ENCODE peak calls at places on chromosomes 11 and 22, in six cellular contexts. T is neural crest cell, P is suprapubic skin, A is kidney, Q is RWPE1, C is fibroblast of pulmonary artery. I is an unnamed sample.

GRCh38 chr11:130097285-130097684 is 27.6 kb downstream of the APLP2 start:
- DNase-seq in T (no peak), P (no peak), A (no peak), Q (no peak), C (no peak), I (no peak)

GRCh38 chr11:77065878-77066228 is 918 bp upstream of the CAPN5 start:
- DNase-seq in T (no peak), P (peak; percentile 86), A (peak; percentile 78), Q (no peak), C (peak; percentile 73), I (peak; percentile 65)

GRCh38 chr22:30413001-30413400 is 12.6 kb upstream of the MTFP1 start:
- DNase-seq in T (no peak), P (no peak), A (no peak), Q (no peak), C (no peak), I (no peak)

GRCh38 chr11:2311456-2312201 is 9.8 kb downstream of the TSPAN32 start:
- DNase-seq in T (no peak), P (peak; percentile 72), A (peak; percentile 79), Q (no peak), C (no peak), I (no peak)

GRCh38 chr22:21446827-21447690 is 20.1 kb upstream of the TMEM191C start:
- DNase-seq in T (peak; percentile 0), P (peak; percentile 62), A (peak; percentile 61), Q (no peak), C (no peak), I (peak; percentile 65)

GRCh38 chr11:12803086-12803826 is 129.0 kb downstream of the TEAD1 start:
- DNase-seq in T (no peak), P (no peak), A (no peak), Q (no peak), C (peak; percentile 42), I (no peak)

GRCh38 chr11:66720899-66721470 is 8.0 kb downstream of the SPTBN2 start:
- DNase-seq in T (no peak), P (no peak), A (no peak), Q (no peak), C (no peak), I (no peak)

GRCh38 chr22:35475545-35475944 is 65.1 kb upstream of the RASD2 start:
- DNase-seq in T (no peak), P (no peak), A (no peak), Q (no peak), C (no peak), I (no peak)

DNA sequence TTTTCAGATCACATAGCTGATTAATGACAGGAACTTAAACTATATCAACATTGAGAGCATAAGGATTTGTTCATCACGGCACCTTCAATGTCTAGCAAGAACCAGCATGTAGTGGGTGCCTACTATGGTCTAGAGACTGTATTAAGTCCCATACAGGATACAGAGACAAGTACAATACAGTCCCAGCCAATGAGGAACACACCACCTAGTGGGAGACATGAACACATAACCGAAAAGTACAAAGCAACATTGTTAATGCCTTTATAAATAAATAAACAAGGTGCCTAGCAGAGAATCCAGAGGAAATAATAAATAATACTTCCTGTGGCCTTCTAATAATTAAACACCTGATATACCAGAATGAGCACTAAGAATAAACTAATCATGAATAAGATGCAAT is 87.7 kb upstream of the OPCML start:
- DNase-seq in T (no peak), P (no peak), A (no peak), Q (no peak), C (no peak), I (no peak)
- TF ChIP-seq CTCF in T (peak; percentile 52), P (no peak), A (no peak), Q (no peak), C (no peak), I (peak; percentile 65)

GRCh38 chr11:4713241-4713640 is 8.7 kb downstream of the MMP26 start:
- DNase-seq in T (no peak), P (no peak), A (no peak), Q (no peak), C (no peak), I (no peak)
- TF ChIP-seq CTCF in T (no peak), P (no peak), A (no peak), Q (no peak), C (no peak), I (no peak)

DNA sequence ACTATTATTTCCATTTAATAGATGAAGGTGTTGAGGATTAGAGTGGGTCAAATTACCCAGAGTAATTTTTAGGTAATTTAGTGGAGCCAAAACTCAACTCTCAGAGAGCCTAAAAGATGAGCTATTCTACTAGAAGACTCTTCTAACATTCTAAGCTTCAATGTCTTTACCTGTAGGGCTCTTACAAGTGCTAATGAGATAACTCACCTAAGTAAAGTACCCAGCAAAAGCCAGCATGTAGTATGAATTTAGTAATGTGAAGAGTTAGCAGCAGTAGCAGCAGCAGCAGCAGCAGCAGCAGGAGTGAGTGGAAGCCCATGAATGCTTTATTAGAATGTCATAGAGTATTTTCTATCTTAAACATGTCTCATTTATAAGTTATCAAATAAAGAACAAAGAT is 1239.2 kb downstream of the FAM181B start:
- DNase-seq in T (no peak), P (no peak), A (no peak), Q (no peak), C (no peak), I (no peak)
- TF ChIP-seq CTCF in T (no peak), P (no peak), A (no peak), Q (no peak), C (no peak), I (no peak)

GRCh38 chr11:9446230-9446629 is 14.6 kb upstream of the ZNF143 start:
- DNase-seq in T (no peak), P (no peak), A (no peak), Q (no peak), C (no peak), I (no peak)
- TF ChIP-seq CTCF in T (no peak), P (no peak), A (no peak), Q (no peak), C (no peak), I (no peak)

GRCh38 chr11:111762526-111762925 is 3.7 kb downstream of the PPP2R1B start:
- DNase-seq in T (no peak), P (no peak), A (no peak), Q (no peak), C (no peak), I (no peak)

GRCh38 chr11:111765320-111765983 is 737 bp downstream of the PPP2R1B start:
- DNase-seq in T (no peak), P (peak; percentile 79), A (no peak), Q (peak; percentile 31), C (no peak), I (no peak)

GRCh38 chr11:111761056-111761455 is 5.1 kb downstream of the PPP2R1B start:
- DNase-seq in T (no peak), P (no peak), A (no peak), Q (no peak), C (no peak), I (no peak)

GRCh38 chr11:111764621-111765020 is 1.6 kb downstream of the PPP2R1B start:
- DNase-seq in T (no peak), P (no peak), A (no peak), Q (no peak), C (no peak), I (no peak)

GRCh38 chr11:111762981-111763643 is 3.1 kb downstream of the PPP2R1B start:
- DNase-seq in T (no peak), P (no peak), A (no peak), Q (no peak), C (peak; percentile 36), I (no peak)
- TF ChIP-seq CTCF in T (no peak), P (no peak), A (no peak), Q (no peak), C (peak; percentile 27), I (peak; percentile 16)

GRCh38 chr11:63682045-63682915 is 980 bp downstream of the RTN3 start:
- DNase-seq in T (peak; percentile 11), P (no peak), A (no peak), Q (peak; percentile 30), C (peak; percentile 24), I (no peak)
- TF ChIP-seq CTCF in T (peak; percentile 55), P (peak; percentile 14), A (no peak), Q (peak; percentile 9), C (no peak), I (peak; percentile 66)

GRCh38 chr11:90392692-90393091 is 169.8 kb upstream of the CHORDC1 start:
- DNase-seq in T (no peak), P (no peak), A (no peak), Q (no peak), C (no peak), I (no peak)
- TF ChIP-seq CTCF in T (peak; percentile 29), P (no peak), A (no peak), Q (no peak), C (no peak), I (peak; percentile 39)

I was measured in type B pancreatic cell.